ENCODE peak calls at places on chromosomes 16 and 17, in four cellular contexts. M is ACHN, D is GDM1, B is iris pigment epithelial cell. K is an unnamed sample.

GRCh38 chr17:82143333-82143732 is 45.3 kb upstream of the FASN start:
- DNase-seq in M (no peak), D (no peak), B (no peak), K (no peak)

GRCh38 chr16:27717726-27718125 is 167.8 kb downstream of the KATNIP start:
- DNase-seq in M (no peak), D (no peak), B (no peak), K (no peak)

GRCh38 chr17:5234645-5235576 is at the start of gene SCIMP:
- DNase-seq in M (no peak), D (peak), B (no peak), K (no peak)

GRCh38 chr16:48676836-48677235 is 66.9 kb upstream of the N4BP1 start:
- DNase-seq in M (no peak), D (no peak), B (peak), K (peak)

GRCh38 chr17:29571883-29572681 is 3.6 kb downstream of the TP53I13 start:
- DNase-seq in M (no peak), D (no peak), B (no peak), K (no peak)

GRCh38 chr17:18319604-18320256 is 4.6 kb downstream of the SMCR8 start:
- DNase-seq in M (peak), D (peak), B (peak), K (peak)

GRCh38 chr17:81232616-81233241 is 6.1 kb downstream of the TEPSIN start:
- DNase-seq in M (no peak), D (no peak), B (no peak), K (no peak)

GRCh38 chr17:81885454-81885853 is 5.9 kb downstream of the ALYREF start:
- DNase-seq in M (no peak), D (no peak), B (no peak), K (no peak)

GRCh38 chr17:59914274-59914854 is 21.4 kb downstream of the RPS6KB1 start:
- DNase-seq in M (peak), D (no peak), B (peak), K (peak)

GRCh38 chr16:57025941-57026777 is 36.8 kb downstream of the NLRC5 start:
- DNase-seq in M (no peak), D (no peak), B (no peak), K (no peak)

GRCh38 chr17:42484304-42484703 is 25.6 kb downstream of the ATP6V0A1 start:
- DNase-seq in M (no peak), D (no peak), B (no peak), K (no peak)

GRCh38 chr16:23506606-23506994 is 3.7 kb downstream of the GGA2 start:
- DNase-seq in M (no peak), D (no peak), B (no peak), K (no peak)

GRCh38 chr16:65268331-65268730 is 146.5 kb upstream of the CDH11 start:
- DNase-seq in M (no peak), D (no peak), B (peak), K (no peak)

GRCh38 chr16:50506543-50506937 is 41.7 kb upstream of the NKD1 start:
- DNase-seq in M (no peak), D (no peak), B (no peak), K (no peak)

GRCh38 chr16:66359012-66359411 is 7.5 kb upstream of the CDH5 start:
- DNase-seq in M (peak), D (no peak), B (peak), K (peak)

GRCh38 chr16:50552476-50553101 is 4.4 kb downstream of the NKD1 start:
- DNase-seq in M (no peak), D (no peak), B (no peak), K (no peak)

GRCh38 chr17:38707678-38708351 is 2.7 kb downstream of the MLLT6 start:
- DNase-seq in M (no peak), D (no peak), B (no peak), K (no peak)

GRCh38 chr17:58415371-58416055 is 1.8 kb downstream of the RNF43 start:
- DNase-seq in M (no peak), D (no peak), B (no peak), K (peak)

GRCh38 chr17:38352245-38353083 is 820 bp downstream of the SOCS7 start:
- DNase-seq in M (peak), D (no peak), B (peak), K (no peak)

GRCh38 chr17:13885550-13885949 is 183.8 kb upstream of the COX10 start:
- DNase-seq in M (no peak), D (no peak), B (no peak), K (no peak)

GRCh38 chr16:86994215-86994614 is 323.0 kb downstream of the C16orf95 start:
- DNase-seq in M (no peak), D (no peak), B (peak), K (no peak)

GRCh38 chr16:31354394-31355291 is at the start of gene ITGAX:
- DNase-seq in M (peak), D (peak), B (peak), K (peak)